ENCODE peak calls at places on chromosome 17, in ten cellular contexts. T, O, L, I, J, Z, G, A, D and E are unnamed samples. For H3K4me1, the result is how much of the 10 kb centered on the place peaks cover.

GRCh38 chr17:34400301-34400931 is 37.4 kb upstream of the CCL1 start:
- DNase-seq in T (no peak), O (no peak), L (no peak), I (no peak), J (no peak), Z (no peak), G (no peak), A (no peak), D (no peak), E (no peak)

GRCh38 chr17:75950850-75951554 is 10.2 kb upstream of the FBF1 start:
- DNase-seq in T (no peak), O (no peak), L (no peak), I (no peak), J (no peak), Z (peak), G (no peak), A (no peak), D (no peak), E (no peak)

GRCh38 chr17:62899349-62899748 is 66.7 kb upstream of the TANC2 start:
- DNase-seq in T (no peak), O (peak), L (no peak), I (no peak), J (no peak), Z (no peak), G (no peak), A (no peak), D (no peak), E (no peak)

GRCh38 chr17:36851230-36851629 is 86.0 kb upstream of the LHX1 start:
- DNase-seq in T (peak), O (no peak), L (no peak), I (peak), J (no peak), Z (no peak), G (no peak), A (peak), D (no peak), E (no peak)

GRCh38 chr17:17806035-17806434 is 30.8 kb downstream of the SREBF1 start:
- DNase-seq in T (no peak), O (no peak), L (no peak), I (no peak), J (no peak), Z (no peak), G (no peak), A (no peak), D (no peak), E (no peak)

GRCh38 chr17:38745545-38745944 is 2.6 kb downstream of the PCGF2 start:
- DNase-seq in T (no peak), O (no peak), L (no peak), I (no peak), J (no peak), Z (no peak), G (peak), A (no peak), D (no peak), E (no peak)

GRCh38 chr17:76492250-76492988 is 8.8 kb downstream of the RHBDF2 start:
- DNase-seq in T (no peak), O (no peak), L (no peak), I (no peak), J (peak), Z (no peak), G (peak), A (no peak), D (no peak), E (no peak)

GRCh38 chr17:80802626-80803450 is 188.8 kb upstream of the CHMP6 start:
- DNase-seq in T (no peak), O (peak), L (no peak), I (no peak), J (no peak), Z (no peak), G (no peak), A (no peak), D (no peak), E (no peak)

GRCh38 chr17:21245703-21246102 is 7.5 kb downstream of the NATD1 start:
- DNase-seq in T (no peak), O (no peak), L (no peak), I (no peak), J (no peak), Z (no peak), G (no peak), A (no peak), D (no peak), E (no peak)

GRCh38 chr17:64736804-64737492 is 74.8 kb upstream of the SMURF2 start:
- DNase-seq in T (peak), O (no peak), L (peak), I (peak), J (peak), Z (peak), G (peak), A (peak), D (no peak), E (no peak)

GRCh38 chr17:71084219-71084618 is 914.9 kb downstream of the KCNJ2 start:
- DNase-seq in T (peak), O (no peak), L (peak), I (peak), J (peak), Z (peak), G (peak), A (no peak), D (no peak), E (peak)

GRCh38 chr17:50834786-50835562 is 412 bp upstream of the WFIKKN2 start:
- DNase-seq in T (no peak), O (no peak), L (no peak), I (no peak), J (no peak), Z (peak), G (no peak), A (no peak), D (peak), E (no peak)

GRCh38 chr17:65542595-65542994 is 18.9 kb downstream of the AXIN2 start:
- DNase-seq in T (peak), O (no peak), L (no peak), I (peak), J (no peak), Z (no peak), G (no peak), A (no peak), D (no peak), E (no peak)

GRCh38 chr17:76735006-76735405 is 2.1 kb downstream of the SRSF2 start:
- DNase-seq in T (peak), O (no peak), L (no peak), I (peak), J (no peak), Z (peak), G (no peak), A (no peak), D (no peak), E (no peak)

GRCh38 chr17:79865351-79866210 is 26.3 kb upstream of the CBX4 start:
- DNase-seq in T (no peak), O (no peak), L (no peak), I (no peak), J (no peak), Z (no peak), G (no peak), A (no peak), D (no peak), E (no peak)

GRCh38 chr17:77025781-77026180 is 115.0 kb upstream of the SEC14L1 start:
- DNase-seq in T (no peak), O (no peak), L (no peak), I (no peak), J (no peak), Z (no peak), G (no peak), A (no peak), D (no peak), E (no peak)

DNA sequence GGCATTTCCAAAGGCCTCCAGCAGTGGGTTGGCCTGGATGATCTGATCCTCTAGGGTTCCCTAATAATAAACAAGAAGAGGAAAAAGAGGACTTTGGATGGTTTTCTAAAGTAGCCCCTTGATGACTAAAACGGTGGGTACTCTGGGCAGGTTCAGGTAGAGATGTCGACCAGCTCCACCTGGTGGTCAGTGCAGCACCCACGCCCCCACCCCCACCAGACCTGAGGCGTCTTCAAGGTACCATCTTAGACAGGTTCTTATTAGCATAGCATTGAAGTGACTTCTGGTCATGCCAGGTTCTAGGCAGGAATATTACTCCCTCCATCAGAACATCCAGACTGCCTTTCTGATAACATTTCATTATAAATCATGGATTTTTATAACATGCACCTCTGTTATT is 15.0 kb downstream of the MYH13 start:
- DNase-seq in T (peak), O (no peak), L (peak), I (peak), J (no peak), Z (no peak), G (no peak), A (peak), D (no peak), E (no peak)
- TF ChIP-seq CTCF in T (peak), O (no peak), L (no peak), I (peak), J (no peak), Z (peak), G (no peak), A (peak), D (peak), E (peak)

GRCh38 chr17:81921531-81921862 is 3.5 kb upstream of the SIRT7 start:
- DNase-seq in T (no peak), O (no peak), L (no peak), I (no peak), J (no peak), Z (no peak), G (no peak), A (no peak), D (no peak), E (no peak)

GRCh38 chr17:81920612-81921530 is 2.9 kb upstream of the SIRT7 start:
- DNase-seq in T (no peak), O (no peak), L (no peak), I (no peak), J (no peak), Z (peak), G (no peak), A (no peak), D (no peak), E (no peak)

GRCh38 chr17:81917565-81918332 is at the start of gene SIRT7:
- DNase-seq in T (peak), O (peak), L (peak), I (peak), J (peak), Z (peak), G (peak), A (peak), D (no peak), E (peak)

GRCh38 chr17:81921996-81922565 is 4.1 kb upstream of the SIRT7 start:
- DNase-seq in T (no peak), O (no peak), L (no peak), I (no peak), J (no peak), Z (no peak), G (no peak), A (no peak), D (no peak), E (no peak)

DNA sequence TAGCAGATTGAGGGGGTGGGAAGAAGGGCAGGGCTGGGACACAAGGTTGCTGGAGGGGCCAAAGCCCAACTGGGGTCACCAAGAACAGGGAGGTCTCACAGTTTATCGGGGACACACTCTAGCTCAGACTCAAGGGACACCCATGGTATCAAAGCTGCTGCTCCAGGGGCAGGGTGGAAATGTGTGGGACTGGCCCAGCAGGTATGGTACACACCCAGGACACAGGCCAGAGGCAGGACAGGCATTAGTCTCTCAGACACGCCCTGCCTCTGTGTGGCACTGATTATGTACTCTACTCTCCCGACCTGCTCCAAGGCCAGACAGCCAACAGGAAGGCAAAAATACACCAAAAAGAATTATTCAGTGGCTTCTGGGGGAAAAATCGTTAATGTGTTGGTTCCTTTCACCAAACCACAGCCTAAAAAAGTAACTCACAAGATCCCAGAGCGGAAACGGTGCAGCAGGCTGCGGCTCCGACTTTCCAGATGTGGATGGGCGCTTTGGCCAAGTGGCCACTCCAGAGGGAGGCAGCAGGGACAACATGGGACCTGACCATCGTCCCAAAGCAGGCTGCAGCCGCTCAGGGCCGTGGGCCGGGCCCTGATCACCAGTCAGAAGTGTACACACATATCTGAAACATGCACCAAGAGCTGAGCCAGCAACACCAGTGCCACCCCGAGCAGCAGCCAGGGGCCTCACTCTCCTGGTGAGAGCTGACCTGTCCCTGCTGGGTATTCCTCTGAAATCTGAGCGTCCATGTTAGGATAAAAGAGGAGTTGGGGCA is 978 bp upstream of the SIRT7 start:
- DNase-seq in T (peak), O (no peak), L (no peak), I (no peak), J (peak), Z (no peak), G (peak), A (peak), D (no peak), E (no peak)
- H3K4me1 ChIP-seq in T (under half), O (half or more), L (under half), I (half or more), J (under half), Z (under half), G (under half), A (under half), D (under half), E (under half)

GRCh38 chr17:43917348-43918025 is 10.2 kb upstream of the MPP2 start:
- DNase-seq in T (no peak), O (no peak), L (peak), I (peak), J (peak), Z (peak), G (peak), A (no peak), D (no peak), E (no peak)
- H3K4me3 ChIP-seq in T (no peak), O (peak), L (no peak), I (no peak), J (peak), Z (no peak), G (peak), A (no peak), D (no peak), E (peak)

DNA sequence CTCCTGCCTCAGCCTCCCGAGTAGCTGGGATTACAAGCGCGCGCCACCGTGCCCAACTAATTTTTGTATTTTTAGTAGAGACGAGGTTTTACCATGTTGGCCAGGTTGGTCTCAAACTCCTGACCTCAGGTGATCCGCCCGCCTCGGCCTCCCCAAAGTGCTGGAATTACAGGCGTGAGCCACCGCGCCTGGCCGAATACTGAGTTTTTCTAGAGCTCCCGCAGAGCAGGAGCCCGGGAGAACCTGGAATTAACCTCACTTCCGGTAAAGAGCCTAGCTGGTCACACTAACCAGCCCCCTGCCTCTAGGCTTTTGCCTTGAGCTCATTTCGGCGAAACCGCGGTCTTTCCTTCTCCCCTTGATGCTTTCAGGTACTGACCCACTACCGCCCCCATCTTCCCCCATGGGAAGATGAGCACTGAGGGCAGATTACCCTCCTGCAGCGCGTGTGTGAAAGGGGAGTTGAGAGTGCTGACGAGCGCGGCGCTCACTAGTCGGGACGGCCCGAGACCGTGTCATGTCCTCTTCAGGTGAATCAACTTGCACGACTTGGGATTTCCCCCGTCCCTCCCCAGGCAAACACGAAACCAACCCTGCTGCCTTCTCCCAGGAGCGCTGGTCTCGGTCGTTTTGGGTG is 743 bp upstream of the NEK8 start:
- DNase-seq in T (peak), O (peak), L (peak), I (peak), J (peak), Z (no peak), G (peak), A (peak), D (peak), E (peak)
- TF ChIP-seq CTCF in T (peak), O (no peak), L (no peak), I (peak), J (peak), Z (peak), G (no peak), A (peak), D (no peak), E (peak)

DNA sequence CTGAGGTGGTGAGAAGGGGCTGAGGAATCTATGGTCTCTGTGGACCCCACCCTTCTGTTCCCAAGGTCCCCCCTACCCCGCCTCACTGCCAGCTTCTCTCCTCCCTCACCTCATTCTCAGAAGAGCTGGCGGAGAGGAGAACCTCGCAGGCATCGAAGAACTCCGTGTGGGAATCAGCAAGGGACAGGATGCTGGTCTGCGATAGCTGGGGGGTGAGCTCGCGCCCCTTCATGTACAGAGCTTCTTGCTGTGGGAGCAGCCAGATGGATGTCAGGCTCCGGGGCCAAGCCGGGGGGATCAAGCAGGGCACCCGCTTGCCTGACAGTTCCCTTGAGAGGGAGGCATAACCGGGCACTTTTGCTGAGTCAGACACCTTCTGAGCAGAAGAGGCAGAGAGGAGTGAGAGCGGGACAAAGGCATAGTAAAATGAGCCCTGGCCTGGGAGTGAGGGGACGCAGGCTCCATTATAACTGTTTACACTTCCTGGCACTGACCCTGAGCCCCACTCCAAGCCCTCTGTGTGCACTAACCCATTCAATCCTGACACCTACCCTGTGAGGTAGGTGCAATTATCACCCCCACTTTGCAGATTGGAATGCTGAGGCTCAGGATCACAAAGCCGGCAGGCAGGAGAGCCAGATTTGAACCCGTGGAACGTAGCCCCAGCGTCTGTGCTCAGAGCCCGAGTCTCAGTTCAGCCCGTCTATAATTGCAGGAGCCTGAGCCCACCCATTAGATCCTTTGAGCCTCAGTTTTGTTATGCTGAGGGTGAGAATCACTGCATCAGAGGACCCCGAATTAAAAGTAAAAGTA is 6.3 kb downstream of the OSBPL7 start:
- DNase-seq in T (no peak), O (no peak), L (no peak), I (no peak), J (no peak), Z (no peak), G (no peak), A (no peak), D (no peak), E (no peak)
- H3K4me1 ChIP-seq in T (under half), O (under half), L (under half), I (under half), J (under half), Z (under half), G (under half), A (under half), D (under half), E (under half)